ENCODE peak calls at places on chromosome 21, in eight cellular contexts. One of them, this sample, is unnamed.

GRCh38 chr21:32371913-32372314 is 20.9 kb downstream of the URB1 start:
- DNase-seq in T-cell: no peak
- DNase-seq in body of pancreas: no peak
- DNase-seq in Right ventricle myocardium superior: no peak
- DNase-seq in AG09319: peak
- DNase-seq in SIG-M5: peak
- DNase-seq in M059J: peak
- DNase-seq in T follicular helper cell: no peak
- DNase-seq in this sample: peak

GRCh38 chr21:14527690-14528652 is 18.1 kb downstream of the SAMSN1 start:
- DNase-seq in T-cell: no peak
- DNase-seq in body of pancreas: no peak
- DNase-seq in Right ventricle myocardium superior: no peak
- DNase-seq in AG09319: no peak
- DNase-seq in SIG-M5: peak
- DNase-seq in M059J: no peak
- DNase-seq in T follicular helper cell: no peak
- DNase-seq in this sample: no peak

GRCh38 chr21:38343691-38344090 is 86.9 kb downstream of the KCNJ15 start:
- DNase-seq in T-cell: no peak
- DNase-seq in body of pancreas: peak
- DNase-seq in Right ventricle myocardium superior: no peak
- DNase-seq in AG09319: no peak
- DNase-seq in SIG-M5: no peak
- DNase-seq in M059J: peak
- DNase-seq in T follicular helper cell: no peak
- DNase-seq in this sample: no peak

GRCh38 chr21:40952551-40953330 is 105.8 kb upstream of the DSCAM start:
- DNase-seq in T-cell: no peak
- DNase-seq in body of pancreas: no peak
- DNase-seq in Right ventricle myocardium superior: no peak
- DNase-seq in AG09319: no peak
- DNase-seq in SIG-M5: no peak
- DNase-seq in M059J: no peak
- DNase-seq in T follicular helper cell: no peak
- DNase-seq in this sample: no peak

GRCh38 chr21:45029968-45030636 is 44.3 kb upstream of the ADARB1 start:
- DNase-seq in T-cell: no peak
- DNase-seq in body of pancreas: no peak
- DNase-seq in Right ventricle myocardium superior: no peak
- DNase-seq in AG09319: no peak
- DNase-seq in SIG-M5: no peak
- DNase-seq in M059J: no peak
- DNase-seq in T follicular helper cell: no peak
- DNase-seq in this sample: no peak

GRCh38 chr21:41491412-41491811 is 16.5 kb downstream of the TMPRSS2 start:
- DNase-seq in T-cell: no peak
- DNase-seq in body of pancreas: peak
- DNase-seq in Right ventricle myocardium superior: no peak
- DNase-seq in AG09319: no peak
- DNase-seq in SIG-M5: no peak
- DNase-seq in M059J: no peak
- DNase-seq in T follicular helper cell: no peak
- DNase-seq in this sample: no peak

GRCh38 chr21:15221799-15222386 is 157.1 kb upstream of the NRIP1 start:
- DNase-seq in T-cell: no peak
- DNase-seq in body of pancreas: peak
- DNase-seq in Right ventricle myocardium superior: no peak
- DNase-seq in AG09319: peak
- DNase-seq in SIG-M5: peak
- DNase-seq in M059J: peak
- DNase-seq in T follicular helper cell: no peak
- DNase-seq in this sample: no peak

GRCh38 chr21:17495680-17496079 is 17.2 kb upstream of the CXADR start:
- DNase-seq in T-cell: no peak
- DNase-seq in body of pancreas: no peak
- DNase-seq in Right ventricle myocardium superior: no peak
- DNase-seq in AG09319: peak
- DNase-seq in SIG-M5: no peak
- DNase-seq in M059J: peak
- DNase-seq in T follicular helper cell: no peak
- DNase-seq in this sample: no peak

GRCh38 chr21:31729622-31730343 is 2.1 kb downstream of the SCAF4 start:
- DNase-seq in T-cell: no peak
- DNase-seq in body of pancreas: no peak
- DNase-seq in Right ventricle myocardium superior: no peak
- DNase-seq in AG09319: no peak
- DNase-seq in SIG-M5: no peak
- DNase-seq in M059J: no peak
- DNase-seq in T follicular helper cell: no peak
- DNase-seq in this sample: no peak

GRCh38 chr21:31720330-31720729 is 11.6 kb downstream of the SCAF4 start:
- DNase-seq in T-cell: no peak
- DNase-seq in body of pancreas: no peak
- DNase-seq in Right ventricle myocardium superior: no peak
- DNase-seq in AG09319: no peak
- DNase-seq in SIG-M5: no peak
- DNase-seq in M059J: no peak
- DNase-seq in T follicular helper cell: no peak
- DNase-seq in this sample: no peak

GRCh38 chr21:26945916-26946315 is 21.0 kb downstream of the ADAMTS5 start:
- DNase-seq in T-cell: no peak
- DNase-seq in body of pancreas: no peak
- DNase-seq in Right ventricle myocardium superior: peak
- DNase-seq in AG09319: no peak
- DNase-seq in SIG-M5: no peak
- DNase-seq in M059J: peak
- DNase-seq in T follicular helper cell: no peak
- DNase-seq in this sample: no peak